ENCODE peak calls at places on chromosomes 7 and 10, in five cellular contexts. L is heart right ventricle, U is sigmoid colon, M is adrenal gland, D is esophagus squamous epithelium. J is an unnamed sample.
A peak's percentile ranks its signal among the peaks of the same experiment; 100 is the strongest.

GRCh38 chr10:121803611-121804010 is 124.2 kb downstream of the ATE1 start:
- DNase-seq in L (no peak), M (no peak), D (no peak), U (no peak), J (no peak)

GRCh38 chr10:72952189-72952900 is 2.3 kb downstream of the PLA2G12B start:
- DNase-seq in L (no peak), D (no peak), M (no peak), U (no peak), J (no peak)

GRCh38 chr7:18400726-18401125 is 94.8 kb upstream of the HDAC9 start:
- DNase-seq in U (no peak), D (no peak), L (no peak), M (no peak), J (no peak)

GRCh38 chr7:36034020-36034419 is 119.0 kb upstream of the EEPD1 start:
- DNase-seq in L (no peak), M (no peak), U (no peak), D (no peak), J (peak; percentile 37)

GRCh38 chr7:101590663-101591435 is 38.2 kb downstream of the MYL10 start:
- DNase-seq in U (no peak), L (no peak), D (no peak), M (no peak), J (no peak)

GRCh38 chr10:124697837-124698559 is 46.2 kb downstream of the FAM53B start:
- DNase-seq in L (no peak), U (no peak), D (no peak), M (no peak), J (no peak)

GRCh38 chr7:116552616-116553015 is 27.8 kb downstream of the CAV1 start:
- DNase-seq in M (no peak), U (no peak), L (no peak), D (no peak), J (no peak)

GRCh38 chr7:143015926-143016490 is 10.9 kb downstream of the OR9A2 start:
- DNase-seq in M (no peak), D (no peak), U (no peak), L (no peak), J (no peak)

GRCh38 chr10:100508691-100509150 is 10.9 kb downstream of the SEC31B start:
- DNase-seq in U (no peak), D (no peak), M (no peak), L (no peak), J (no peak)

GRCh38 chr10:51170518-51171245 is 96.4 kb downstream of the PRKG1 start:
- DNase-seq in U (no peak), D (no peak), M (no peak), L (no peak), J (no peak)

GRCh38 chr7:124908258-124908657 is 21.4 kb downstream of the POT1 start:
- DNase-seq in D (no peak), U (no peak), L (no peak), M (no peak), J (no peak)

GRCh38 chr10:113423877-113424276 is 129.0 kb upstream of the HABP2 start:
- DNase-seq in L (peak; percentile 17), M (no peak), D (no peak), U (peak; percentile 83), J (no peak)

GRCh38 chr7:94656658-94656924 is 658 bp upstream of the SGCE start:
- DNase-seq in M (no peak), D (no peak), L (no peak), U (no peak), J (no peak)

GRCh38 chr10:26430641-26431163 is 7.4 kb upstream of the APBB1IP start:
- DNase-seq in M (no peak), L (no peak), U (no peak), D (no peak), J (no peak)

GRCh38 chr10:84237199-84238051 is 3.9 kb downstream of the LRIT1 start:
- DNase-seq in L (peak; percentile 23), U (no peak), D (no peak), M (no peak), J (no peak)

GRCh38 chr10:95397747-95398146 is 106.9 kb upstream of the PDLIM1 start:
- DNase-seq in D (no peak), U (no peak), L (no peak), M (no peak), J (no peak)

GRCh38 chr7:3518546-3518945 is 217.5 kb downstream of the SDK1 start:
- DNase-seq in D (no peak), L (no peak), U (no peak), M (no peak), J (no peak)

GRCh38 chr7:73537051-73537450 is 15.0 kb upstream of the BAZ1B start:
- DNase-seq in D (no peak), L (no peak), U (peak; percentile 59), M (no peak), J (no peak)

GRCh38 chr7:98341106-98341505 is 59.6 kb downstream of the BRI3 start:
- DNase-seq in U (no peak), D (no peak), L (no peak), M (no peak), J (no peak)

GRCh38 chr10:69451209-69451783 is at the start of gene TSPAN15:
- DNase-seq in U (peak; percentile 95), L (peak; percentile 91), D (no peak), M (peak; percentile 87), J (no peak)

GRCh38 chr7:34019431-34019830 is 114.1 kb downstream of the BMPER start:
- DNase-seq in L (no peak), U (no peak), D (no peak), M (no peak), J (no peak)

GRCh38 chr7:105136221-105136620 is 122.2 kb downstream of the KMT2E start:
- DNase-seq in U (no peak), L (no peak), M (peak; percentile 46), D (no peak), J (no peak)

GRCh38 chr7:148382585-148382984 is 208.0 kb upstream of the C7orf33 start:
- DNase-seq in U (no peak), L (no peak), M (no peak), D (no peak), J (no peak)

GRCh38 chr7:112411186-112411795 is 39.0 kb upstream of the IFRD1 start:
- DNase-seq in U (no peak), D (no peak), L (peak; percentile 22), M (peak; percentile 43), J (no peak)

GRCh38 chr7:107938448-107939250 is 47.7 kb downstream of the DLD start:
- DNase-seq in M (no peak), L (peak; percentile 61), D (no peak), U (peak; percentile 88), J (no peak)

GRCh38 chr7:121398246-121398645 is 2.1 kb upstream of the FAM3C start:
- DNase-seq in D (no peak), M (no peak), L (no peak), U (no peak), J (no peak)

GRCh38 chr10:484925-485661 is 204.4 kb downstream of the DIP2C start:
- DNase-seq in L (no peak), M (peak; percentile 21), D (no peak), U (no peak), J (no peak)

GRCh38 chr10:55367555-55367954 is 566.5 kb upstream of the PCDH15 start:
- DNase-seq in D (no peak), M (no peak), U (no peak), L (no peak), J (no peak)

GRCh38 chr10:89426230-89426868 is 12.0 kb downstream of the IFIT5 start:
- DNase-seq in M (peak; percentile 42), D (no peak), U (no peak), L (peak; percentile 44), J (no peak)

DNA sequence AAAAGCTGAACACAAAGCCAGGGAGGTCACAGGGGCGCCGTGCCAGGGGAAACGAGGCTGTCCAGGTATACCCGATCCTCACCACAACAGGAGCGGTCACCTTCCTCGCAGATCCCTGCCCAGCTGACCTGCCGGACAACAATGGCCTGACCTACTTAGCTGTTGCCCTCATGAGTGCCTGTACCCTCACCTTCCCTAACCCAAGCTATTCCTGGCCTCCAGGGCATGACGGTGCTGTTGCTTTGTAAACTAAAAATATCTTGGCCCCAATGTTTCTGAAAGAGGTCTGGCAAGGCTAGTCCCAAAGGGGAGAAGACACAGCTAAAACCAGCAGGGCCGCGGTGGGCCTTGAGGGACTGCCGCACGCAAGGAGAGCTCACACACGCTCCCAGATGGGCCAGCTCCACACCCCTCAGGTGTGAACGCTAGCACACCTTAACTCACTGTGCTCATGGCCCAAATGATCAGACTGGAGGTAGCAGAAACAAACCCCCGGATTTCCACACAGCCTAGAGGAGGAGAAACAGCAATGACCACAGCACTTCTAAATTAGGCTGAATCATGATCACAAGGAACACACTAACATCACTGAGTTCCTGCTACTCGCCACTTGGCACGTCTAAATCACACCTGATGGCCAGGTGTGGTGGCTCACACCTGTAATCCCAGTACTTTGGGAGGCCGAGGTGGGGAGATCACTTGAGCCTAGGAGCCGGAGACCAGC is 66.3 kb upstream of the CYTH3 start:
- DNase-seq in M (no peak), L (peak; percentile 48), D (no peak), U (no peak), J (no peak)
- H3K36me3 ChIP-seq in M (no peaks in the 10 kb centered on the region), L (peaks cover 7% of the 10 kb centered on the region), D (no peaks in the 10 kb centered on the region), U (no peaks in the 10 kb centered on the region), J (no peaks in the 10 kb centered on the region)

GRCh38 chr10:92755725-92756124 is 66.0 kb downstream of the HHEX start:
- DNase-seq in M (no peak), L (no peak), U (no peak), D (no peak), J (no peak)

GRCh38 chr10:92756233-92757065 is 66.7 kb downstream of the HHEX start:
- DNase-seq in M (no peak), D (no peak), U (no peak), L (peak; percentile 11), J (no peak)

GRCh38 chr10:92758594-92758993 is 68.8 kb downstream of the HHEX start:
- DNase-seq in D (no peak), U (no peak), M (no peak), L (no peak), J (no peak)

GRCh38 chr10:92757720-92758119 is 68.0 kb downstream of the HHEX start:
- DNase-seq in L (no peak), M (no peak), U (no peak), D (no peak), J (no peak)

GRCh38 chr10:92757066-92757716 is 67.4 kb downstream of the HHEX start:
- DNase-seq in D (peak; percentile 43), L (peak; percentile 86), U (peak; percentile 97), M (peak; percentile 71), J (peak; percentile 14)
- TF ChIP-seq CTCF in D (peak; percentile 20), L (peak; percentile 26), U (peak; percentile 21), M (no peak), J (no peak)

DNA sequence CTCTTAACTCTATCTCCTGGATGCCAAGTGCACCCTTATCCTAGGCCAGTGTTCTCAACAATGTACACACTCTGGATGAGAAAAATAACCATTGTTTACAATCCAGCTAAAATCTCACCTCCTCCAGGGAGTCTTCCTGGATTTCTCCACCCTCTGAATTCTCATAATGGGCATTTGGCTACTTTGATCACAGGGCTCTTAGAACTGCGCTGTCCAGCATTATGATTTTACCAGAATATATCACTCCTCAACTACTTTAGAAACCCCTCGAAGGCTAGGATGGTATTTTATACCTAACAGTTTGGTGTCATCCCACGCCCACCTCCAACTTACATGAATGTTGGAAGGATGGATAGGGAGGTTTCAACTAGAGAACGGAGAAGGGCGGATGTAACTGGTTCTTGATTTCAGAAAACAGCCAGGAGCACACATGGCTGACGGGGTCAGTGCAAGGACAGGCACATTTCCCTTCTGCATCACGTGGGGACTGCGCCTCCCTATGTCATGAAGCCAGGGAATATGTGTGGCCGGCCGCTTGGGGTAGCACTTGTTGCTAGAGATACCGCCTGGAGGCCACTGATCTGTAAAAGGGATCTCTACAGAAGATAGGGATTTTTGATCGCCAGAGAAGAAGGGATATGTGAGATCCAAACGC is 1.2 kb upstream of the ATP6V0E2 start:
- DNase-seq in L (peak; percentile 87), M (peak; percentile 86), D (no peak), U (peak; percentile 96), J (peak; percentile 37)
- H3K4me3 ChIP-seq in L (peak overlapping the region; percentile 91), M (no peak overlapping the region), D (peak overlapping the region; percentile 85), U (peak overlapping the region; percentile 88), J (peak overlapping the region; percentile 66)

GRCh38 chr10:59242991-59243390 is 66.5 kb downstream of the PHYHIPL start:
- DNase-seq in U (no peak), D (no peak), L (no peak), M (no peak), J (no peak)
- H3K36me3 ChIP-seq in U (peaks cover 11% of the 10 kb centered on the region), D (no peaks in the 10 kb centered on the region), L (peaks cover 13% of the 10 kb centered on the region), M (no peaks in the 10 kb centered on the region), J (no peaks in the 10 kb centered on the region)